ENCODE peak calls at places on chromosomes 4 and X, in five cellular contexts. I is GM23248, A is right atrium auricular region, Z is upper lobe of left lung, J is lung. W is an unnamed sample. For H3K36me3 and H3K4me1, the result is how much of the 10 kb centered on the place peaks cover.

GRCh38 chrX:37958493-37959211 is 47.7 kb upstream of the SYTL5 start:
- DNase-seq in Z (no peak), J (no peak), A (no peak), I (peak), W (no peak)

GRCh38 chrX:111100191-111100590 is 4.2 kb downstream of the PAK3 start:
- DNase-seq in Z (no peak), A (no peak), I (peak), J (no peak), W (no peak)

GRCh38 chrX:50903387-50904027 is 7.0 kb upstream of the BMP15 start:
- DNase-seq in I (peak), Z (no peak), J (no peak), A (no peak), W (peak)

GRCh38 chr4:138003248-138003647 is 238.9 kb downstream of the SLC7A11 start:
- DNase-seq in I (peak), A (no peak), J (no peak), Z (no peak), W (no peak)

GRCh38 chr4:118760092-118760491 is 74.9 kb downstream of the METTL14 start:
- DNase-seq in I (no peak), A (no peak), J (no peak), Z (no peak), W (no peak)

GRCh38 chr4:120353235-120353634 is 286.6 kb upstream of the MAD2L1 start:
- DNase-seq in Z (no peak), I (no peak), A (no peak), J (no peak), W (no peak)

GRCh38 chr4:41887821-41888699 is 47.2 kb upstream of the TMEM33 start:
- DNase-seq in J (no peak), Z (no peak), I (peak), A (no peak), W (no peak)

GRCh38 chr4:101345596-101346311 is 1.6 kb downstream of the PPP3CA start:
- DNase-seq in J (peak), I (peak), Z (peak), A (no peak), W (peak)

GRCh38 chrX:105120460-105120859 is 100.0 kb downstream of the TEX13A start:
- DNase-seq in I (no peak), Z (no peak), J (no peak), A (no peak), W (no peak)

GRCh38 chr4:138226351-138226750 is 15.8 kb downstream of the SLC7A11 start:
- DNase-seq in A (no peak), J (no peak), I (no peak), Z (no peak), W (no peak)

GRCh38 chr4:4555916-4556315 is 14.1 kb upstream of the STX18 start:
- DNase-seq in I (peak), A (no peak), Z (no peak), J (no peak), W (no peak)

GRCh38 chr4:123877561-123877960 is 481.0 kb downstream of the SPRY1 start:
- DNase-seq in J (no peak), I (no peak), A (no peak), Z (no peak), W (no peak)

GRCh38 chrX:23908219-23909003 is 605 bp downstream of the CXorf58 start:
- DNase-seq in Z (no peak), A (no peak), I (no peak), J (no peak), W (no peak)

GRCh38 chr4:80017125-80017854 is 55.7 kb downstream of the ANTXR2 start:
- DNase-seq in Z (no peak), J (no peak), I (peak), A (no peak), W (no peak)

GRCh38 chrX:54695231-54695630 is 102.8 kb downstream of the ITIH6 start:
- DNase-seq in Z (no peak), J (no peak), A (no peak), I (peak), W (no peak)

GRCh38 chr4:127124919-127125318 is 507.8 kb upstream of the INTU start:
- DNase-seq in J (no peak), A (no peak), Z (no peak), I (peak), W (no peak)

GRCh38 chr4:156595041-156595440 is 376.6 kb downstream of the PDGFC start:
- DNase-seq in J (no peak), Z (no peak), I (no peak), A (no peak), W (no peak)

GRCh38 chr4:27702710-27703431 is 842.2 kb downstream of the STIM2 start:
- DNase-seq in J (no peak), I (peak), A (no peak), Z (no peak), W (no peak)

GRCh38 chr4:8040607-8041006 is 100.9 kb upstream of the AFAP1 start:
- DNase-seq in A (no peak), J (no peak), Z (no peak), I (no peak), W (no peak)

GRCh38 chr4:174213734-174214101 is 69.7 kb downstream of the FBXO8 start:
- DNase-seq in Z (no peak), I (no peak), A (no peak), J (no peak), W (no peak)

GRCh38 chr4:56739104-56739777 is 58.1 kb upstream of the HOPX start:
- DNase-seq in A (no peak), Z (no peak), J (no peak), I (peak), W (no peak)

GRCh38 chr4:132101526-132101925 is 1047.6 kb upstream of the PCDH10 start:
- DNase-seq in I (no peak), Z (no peak), J (no peak), A (no peak), W (no peak)

GRCh38 chr4:104490770-104491395 is 3.8 kb downstream of the CXXC4 start:
- DNase-seq in I (peak), Z (peak), J (peak), A (peak), W (peak)

GRCh38 chrX:21926116-21926515 is 14.4 kb upstream of the SMS start:
- DNase-seq in Z (no peak), J (no peak), A (no peak), I (peak), W (no peak)

GRCh38 chr4:171049380-171049779 is 763.8 kb upstream of the GALNTL6 start:
- DNase-seq in J (no peak), Z (no peak), I (no peak), A (no peak), W (no peak)

DNA sequence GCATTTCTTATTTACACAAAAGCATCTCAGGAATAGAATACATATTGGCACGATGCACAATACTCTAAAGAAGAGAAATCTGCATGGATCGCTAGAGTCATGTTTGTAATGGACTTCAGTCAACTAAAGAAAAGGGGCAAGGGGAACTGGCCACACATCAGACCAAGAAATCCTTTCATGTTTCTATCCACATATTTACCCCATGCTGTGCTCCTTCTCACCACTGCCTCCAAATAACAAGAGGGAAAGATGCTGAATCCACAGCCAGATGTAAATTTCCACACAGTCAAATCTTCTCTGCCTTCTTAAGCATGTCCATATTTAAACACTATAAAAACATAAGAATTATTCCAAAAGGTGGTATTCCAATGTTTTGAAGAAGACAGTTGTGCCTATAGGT is 67.6 kb downstream of the COX18 start:
- DNase-seq in A (no peak), Z (no peak), I (no peak), J (no peak), W (no peak)
- H3K27ac ChIP-seq in A (no peak), Z (no peak), I (no peak), J (no peak), W (no peak)

GRCh38 chr4:183449193-183449888 is 4.9 kb downstream of the CDKN2AIP start:
- DNase-seq in Z (no peak), J (no peak), A (no peak), I (peak), W (no peak)

GRCh38 chr4:183447646-183448045 is 3.2 kb downstream of the CDKN2AIP start:
- DNase-seq in I (no peak), A (no peak), Z (no peak), J (no peak), W (no peak)

GRCh38 chr4:183444953-183445543 is 612 bp downstream of the CDKN2AIP start:
- DNase-seq in Z (peak), A (peak), J (peak), I (peak), W (peak)

GRCh38 chr4:183450108-183450507 is 5.7 kb downstream of the CDKN2AIP start:
- DNase-seq in Z (no peak), A (no peak), J (no peak), I (no peak), W (no peak)

DNA sequence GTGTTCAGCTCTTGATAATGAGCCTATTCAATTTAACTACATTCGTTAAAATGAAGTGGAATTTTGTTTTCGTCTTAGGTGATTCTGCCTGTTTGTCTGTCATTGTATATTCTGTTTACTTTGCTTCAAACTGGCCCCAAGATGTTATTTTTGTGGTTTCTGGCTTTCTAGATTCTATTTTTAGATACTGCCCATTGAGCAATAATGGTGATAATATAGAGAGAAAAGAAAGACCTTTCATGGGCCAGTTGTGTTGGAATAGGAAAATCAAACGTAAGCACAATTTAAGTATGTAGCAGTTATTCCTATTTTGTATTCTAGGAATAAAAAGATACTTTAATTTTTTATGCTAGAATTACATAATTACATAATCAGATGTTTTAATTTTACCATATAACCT is 4.0 kb downstream of the CDKN2AIP start:
- DNase-seq in Z (no peak), I (peak), A (no peak), J (no peak), W (no peak)
- H3K36me3 ChIP-seq in Z (under half), I (half or more), A (under half), J (under half), W (under half)

GRCh38 chr4:55172694-55173287 is 47.4 kb upstream of the KDR start:
- DNase-seq in A (no peak), J (no peak), I (peak), Z (no peak), W (no peak)
- H3K4me1 ChIP-seq in A (under half), J (under half), I (under half), Z (under half), W (under half)

GRCh38 chrX:10988653-10989052 is 122.5 kb upstream of the HCCS start:
- DNase-seq in I (no peak), A (no peak), J (no peak), Z (no peak), W (no peak)

GRCh38 chrX:10986616-10987015 is 124.5 kb upstream of the HCCS start:
- DNase-seq in A (no peak), I (peak), J (no peak), Z (no peak), W (no peak)

GRCh38 chrX:10992110-10992509 is 119.0 kb upstream of the HCCS start:
- DNase-seq in A (no peak), Z (no peak), I (no peak), J (no peak), W (no peak)

GRCh38 chrX:10990418-10990817 is 120.7 kb upstream of the HCCS start:
- DNase-seq in A (no peak), I (no peak), J (no peak), Z (no peak), W (no peak)

GRCh38 chrX:10989386-10989785 is 121.7 kb upstream of the HCCS start:
- DNase-seq in J (no peak), I (no peak), Z (no peak), A (no peak), W (no peak)
- H3K27ac ChIP-seq in J (no peak), I (no peak), Z (no peak), A (no peak), W (no peak)

GRCh38 chrX:121546317-121546716 is 498.9 kb downstream of the GLUD2 start:
- DNase-seq in I (no peak), J (no peak), Z (no peak), A (no peak), W (no peak)
- H3K36me3 ChIP-seq in I (under half), J (under half), Z (under half), A (under half), W (under half)

DNA sequence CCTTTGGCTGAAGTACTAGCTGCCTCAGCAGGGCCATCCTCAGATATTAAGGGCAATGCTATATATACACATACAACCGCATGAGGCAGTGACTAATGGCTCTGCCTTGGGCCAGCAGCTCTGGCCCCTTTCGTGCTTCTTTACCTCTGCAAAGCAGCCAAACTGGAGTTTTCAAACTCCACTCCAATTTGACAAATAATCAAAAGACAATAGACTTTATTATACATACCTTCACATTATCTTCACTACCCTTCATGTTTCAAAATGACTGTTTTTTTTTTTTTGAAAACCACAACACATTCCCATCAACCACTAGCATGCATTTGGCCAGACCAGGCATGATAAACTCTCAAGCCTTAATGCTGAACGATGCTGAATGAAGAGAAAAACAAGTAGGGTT is 187.7 kb downstream of the ENOX2 start:
- DNase-seq in I (peak), A (no peak), Z (no peak), J (no peak), W (no peak)
- H3K4me1 ChIP-seq in I (under half), A (under half), Z (under half), J (under half), W (under half)

DNA sequence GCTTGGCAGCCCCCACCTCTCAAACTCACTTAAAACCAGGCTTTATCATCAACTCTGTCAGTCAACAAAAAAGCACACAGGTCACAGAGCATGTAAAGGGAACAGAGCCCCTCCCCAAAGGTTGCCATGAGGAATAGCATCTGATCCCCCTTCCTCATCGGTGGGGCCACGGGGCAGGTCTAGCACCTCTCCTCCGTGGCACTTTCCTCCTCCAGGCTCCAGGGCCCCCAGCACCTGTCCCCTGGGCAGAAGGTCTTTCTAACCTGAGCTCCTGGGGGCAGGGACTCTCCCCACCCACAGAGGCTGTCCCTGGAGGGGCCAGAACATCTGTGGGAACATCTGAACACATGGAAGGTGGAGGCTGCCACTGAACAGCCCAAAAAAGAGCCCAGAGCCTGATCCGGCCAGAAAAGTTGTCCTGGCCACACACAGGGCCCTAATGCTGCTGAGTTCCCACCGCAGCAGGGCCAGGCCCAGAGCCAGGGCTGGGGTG is 65.7 kb downstream of the ZFYVE28 start:
- DNase-seq in I (no peak), Z (no peak), J (no peak), A (no peak), W (no peak)
- H3K27ac ChIP-seq in I (no peak), Z (no peak), J (no peak), A (no peak), W (no peak)

W was measured in pancreas.